ENCODE peak calls at places on chromosomes 5 and 9, in four cellular contexts. One of them, this sample, is unnamed.

GRCh38 chr9:72022846-72023245 is 37.6 kb downstream of the C9orf57 start:
- DNase-seq in immature natural killer cell: no peak
- DNase-seq in nephron progenitor cell: no peak
- DNase-seq in NCI-H774: no peak
- DNase-seq in this sample: no peak

GRCh38 chr9:130185494-130186005 is 13.3 kb downstream of the NCS1 start:
- DNase-seq in immature natural killer cell: no peak
- DNase-seq in nephron progenitor cell: no peak
- DNase-seq in NCI-H774: no peak
- DNase-seq in this sample: no peak

GRCh38 chr9:27303219-27303618 is 6.3 kb upstream of the EQTN start:
- DNase-seq in immature natural killer cell: no peak
- DNase-seq in nephron progenitor cell: peak
- DNase-seq in NCI-H774: no peak
- DNase-seq in this sample: no peak

GRCh38 chr5:158967566-158967965 is 132.2 kb downstream of the EBF1 start:
- DNase-seq in immature natural killer cell: no peak
- DNase-seq in nephron progenitor cell: no peak
- DNase-seq in NCI-H774: no peak
- DNase-seq in this sample: peak

GRCh38 chr5:158174918-158175663 is 316.1 kb upstream of the CLINT1 start:
- DNase-seq in immature natural killer cell: peak
- DNase-seq in nephron progenitor cell: peak
- DNase-seq in NCI-H774: no peak
- DNase-seq in this sample: peak

GRCh38 chr5:132556511-132557424 is at the start of gene RAD50:
- DNase-seq in immature natural killer cell: peak
- DNase-seq in nephron progenitor cell: peak
- DNase-seq in NCI-H774: peak
- DNase-seq in this sample: peak

GRCh38 chr5:36435516-36435915 is 133.8 kb upstream of the RANBP3L start:
- DNase-seq in immature natural killer cell: no peak
- DNase-seq in nephron progenitor cell: no peak
- DNase-seq in NCI-H774: no peak
- DNase-seq in this sample: no peak

GRCh38 chr9:101398930-101399640 is 434 bp downstream of the ZNF189 start:
- DNase-seq in immature natural killer cell: no peak
- DNase-seq in nephron progenitor cell: no peak
- DNase-seq in NCI-H774: no peak
- DNase-seq in this sample: no peak

GRCh38 chr5:10469253-10470030 is 27.8 kb downstream of the ROPN1L start:
- DNase-seq in immature natural killer cell: no peak
- DNase-seq in nephron progenitor cell: no peak
- DNase-seq in NCI-H774: no peak
- DNase-seq in this sample: no peak

GRCh38 chr5:147835386-147835798 is 3.9 kb upstream of the SPINK1 start:
- DNase-seq in immature natural killer cell: no peak
- DNase-seq in nephron progenitor cell: no peak
- DNase-seq in NCI-H774: peak
- DNase-seq in this sample: no peak

This sample was measured in SK-N-MC.